ENCODE peak calls at places on chromosome 13, in ten cellular contexts. L is type B pancreatic cell, F is fibroblast of the aortic adventitia, Y is thoracic aorta, R is RWPE1, Q is fibroblast of villous mesenchyme, U is BJ, H is heart left ventricle, V is fibroblast of lung, S is psoas muscle. J is an unnamed sample.

GRCh38 chr13:77034883-77035282 is 7.9 kb upstream of the FBXL3 start:
- DNase-seq in Y (no peak), L (no peak), S (no peak), V (peak), U (no peak), R (peak), H (no peak), F (peak), Q (peak), J (peak)

GRCh38 chr13:44819245-44819644 is 170.0 kb downstream of the NUFIP1 start:
- DNase-seq in L (no peak), S (no peak), Y (no peak), U (no peak), R (peak), H (no peak), F (peak), Q (peak), V (peak), J (peak)

GRCh38 chr13:51015973-51016372 is 95.1 kb downstream of the C13orf42 start:
- DNase-seq in S (no peak), H (no peak), F (no peak), L (no peak), Q (no peak), V (no peak), Y (no peak), U (no peak), R (no peak), J (no peak)

GRCh38 chr13:60759499-60759898 is 362.5 kb downstream of the TDRD3 start:
- DNase-seq in Q (no peak), S (no peak), Y (no peak), V (peak), U (no peak), H (no peak), R (peak), L (no peak), F (peak), J (no peak)

GRCh38 chr13:45412274-45413049 is 5.7 kb downstream of the SLC25A30 start:
- DNase-seq in H (no peak), L (no peak), F (no peak), R (no peak), S (no peak), Q (no peak), V (peak), Y (no peak), U (no peak), J (no peak)

GRCh38 chr13:100508996-100509395 is 79.6 kb downstream of the GGACT start:
- DNase-seq in Q (peak), F (no peak), H (no peak), Y (no peak), S (no peak), L (no peak), R (no peak), U (no peak), V (no peak), J (no peak)

GRCh38 chr13:76837811-76838210 is 48.4 kb downstream of the KCTD12 start:
- DNase-seq in V (no peak), S (no peak), Y (no peak), F (peak), R (no peak), U (no peak), H (no peak), Q (no peak), L (no peak), J (no peak)

GRCh38 chr13:99310382-99311031 is 3.3 kb upstream of the GPR183 start:
- DNase-seq in U (peak), V (peak), H (no peak), Y (no peak), F (peak), L (no peak), Q (peak), S (no peak), R (no peak), J (peak)

GRCh38 chr13:67197704-67198103 is 32.4 kb downstream of the PCDH9 start:
- DNase-seq in R (no peak), Q (no peak), S (no peak), Y (no peak), L (no peak), U (no peak), V (no peak), F (no peak), H (no peak), J (no peak)

DNA sequence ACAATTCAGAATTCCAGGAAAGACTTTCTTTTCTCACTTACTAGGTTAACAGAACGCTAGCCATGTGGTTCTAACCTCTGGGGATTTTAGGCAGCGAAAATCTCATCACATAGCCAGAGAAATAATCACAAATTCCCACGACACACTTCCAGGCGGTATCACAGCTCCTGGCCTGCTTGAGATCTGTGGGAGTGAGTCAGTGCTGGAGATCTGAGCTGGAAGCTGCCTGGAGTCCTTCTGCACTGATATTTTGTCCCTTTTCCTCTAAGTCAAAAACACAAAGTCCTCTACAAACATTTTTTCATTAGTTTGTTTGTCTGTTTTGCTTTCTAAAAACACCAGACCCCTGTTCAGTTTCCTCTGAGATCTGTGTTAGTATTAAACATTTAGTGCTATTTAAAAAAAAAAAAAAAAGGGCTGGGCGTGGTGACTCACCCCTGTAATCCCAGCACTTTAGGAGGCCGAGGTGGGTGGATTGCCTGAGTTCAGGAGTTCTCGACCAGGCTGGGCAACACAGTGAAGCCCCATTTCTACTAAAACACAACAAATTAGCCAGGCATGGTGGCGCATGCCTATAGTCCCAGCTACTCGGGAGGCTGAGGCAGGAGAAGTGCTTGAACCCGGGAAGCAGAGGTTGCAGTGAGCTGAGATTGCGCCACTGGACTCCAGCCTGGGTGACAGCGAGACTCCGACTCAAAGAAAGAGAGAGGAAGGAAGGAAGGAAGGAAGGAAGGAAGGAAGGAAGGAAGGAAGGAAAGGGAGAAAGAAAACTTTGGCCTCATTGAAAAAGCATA is 12.2 kb upstream of the UBE2L5 start:
- DNase-seq in L (no peak), V (peak), U (no peak), F (peak), R (no peak), Q (peak), S (no peak), Y (no peak), H (peak), J (peak)
- TF ChIP-seq CTCF in L (no peak), V (no peak), U (no peak), F (no peak), R (no peak), Q (no peak), S (no peak), Y (no peak), H (no peak), J (no peak)

DNA sequence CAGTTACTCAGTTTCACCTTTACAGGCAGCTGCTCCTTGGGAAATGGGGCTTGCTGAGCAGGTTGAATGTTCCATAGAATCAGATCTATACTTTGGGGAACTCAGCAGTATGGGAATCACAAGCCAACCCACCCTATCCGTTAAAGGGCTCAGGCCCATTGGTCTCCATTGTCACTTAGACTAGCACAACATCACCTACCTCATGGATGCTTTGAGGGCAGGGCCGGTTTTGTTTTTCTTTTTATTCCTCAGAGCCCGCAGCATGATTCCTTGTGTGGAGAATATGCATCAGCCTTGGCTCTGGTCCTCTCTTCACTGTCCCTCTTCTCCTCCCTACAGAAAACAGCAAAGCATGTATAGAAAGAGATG is 48.0 kb downstream of the LRCH1 start:
- DNase-seq in Y (no peak), R (no peak), U (no peak), F (no peak), Q (no peak), H (no peak), S (no peak), L (no peak), V (no peak), J (no peak)
- TF ChIP-seq CTCF in Y (no peak), R (no peak), U (no peak), F (no peak), Q (no peak), H (no peak), S (no peak), L (no peak), V (no peak), J (no peak)

GRCh38 chr13:65882810-65883209 is 1347.3 kb downstream of the PCDH9 start:
- DNase-seq in S (no peak), Y (no peak), H (no peak), F (no peak), U (no peak), L (no peak), V (no peak), Q (no peak), R (no peak), J (no peak)
- TF ChIP-seq CTCF in S (no peak), Y (peak), H (no peak), F (peak), U (no peak), L (peak), V (no peak), Q (peak), R (no peak), J (no peak)

GRCh38 chr13:86725105-86725504 is 925.9 kb upstream of the SLITRK6 start:
- DNase-seq in L (no peak), R (no peak), V (no peak), Y (no peak), F (no peak), H (no peak), S (no peak), Q (no peak), U (no peak), J (no peak)
- TF ChIP-seq CTCF in L (peak), R (no peak), V (no peak), Y (no peak), F (no peak), H (no peak), S (no peak), Q (no peak), U (no peak), J (no peak)

GRCh38 chr13:21063031-21063430 is 1.6 kb upstream of the LATS2 start:
- DNase-seq in S (no peak), U (no peak), H (no peak), Q (no peak), R (no peak), L (no peak), V (no peak), Y (no peak), F (no peak), J (no peak)

GRCh38 chr13:21067794-21068193 is 6.4 kb upstream of the LATS2 start:
- DNase-seq in Q (no peak), L (no peak), R (no peak), S (no peak), H (no peak), U (no peak), V (no peak), F (no peak), Y (no peak), J (no peak)

GRCh38 chr13:21069561-21070004 is 8.2 kb upstream of the LATS2 start:
- DNase-seq in S (no peak), F (peak), Q (peak), V (peak), U (peak), Y (no peak), R (peak), L (no peak), H (no peak), J (peak)

GRCh38 chr13:21071015-21071414 is 9.6 kb upstream of the LATS2 start:
- DNase-seq in V (peak), Y (no peak), Q (no peak), F (peak), L (no peak), S (no peak), U (no peak), R (no peak), H (no peak), J (peak)

DNA sequence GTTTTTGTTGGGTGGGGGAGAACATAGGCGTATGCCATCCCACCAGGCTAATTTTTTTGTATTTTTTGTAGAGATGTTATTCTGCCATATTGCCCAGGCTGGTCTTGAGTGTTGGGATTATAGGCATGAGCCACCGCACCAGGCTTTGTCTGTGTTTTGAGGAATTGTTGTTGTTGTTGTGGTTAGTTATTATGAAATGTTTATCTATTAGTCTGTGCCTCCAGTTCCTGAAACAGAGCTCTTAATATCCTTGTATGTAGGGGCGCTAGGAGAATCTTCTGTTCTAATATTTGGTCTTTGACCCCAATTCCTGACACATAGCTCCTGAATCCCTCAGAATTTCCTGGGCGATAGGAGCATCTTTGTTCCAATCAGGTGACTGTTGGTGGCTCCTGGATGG is 5.6 kb upstream of the LATS2 start:
- DNase-seq in R (no peak), Y (no peak), F (no peak), L (no peak), S (no peak), V (no peak), U (no peak), H (no peak), Q (no peak), J (no peak)
- TF ChIP-seq CTCF in R (no peak), Y (no peak), F (no peak), L (no peak), S (no peak), V (no peak), U (no peak), H (no peak), Q (no peak), J (no peak)

GRCh38 chr13:95698047-95698749 is 21.3 kb downstream of the DNAJC3 start:
- DNase-seq in F (no peak), R (no peak), L (no peak), S (no peak), H (no peak), U (no peak), V (no peak), Q (peak), Y (no peak), J (no peak)
- TF ChIP-seq CTCF in F (peak), R (no peak), L (peak), S (no peak), H (no peak), U (peak), V (no peak), Q (peak), Y (no peak), J (peak)

GRCh38 chr13:96082640-96083039 is 7.3 kb upstream of the HS6ST3 start:
- DNase-seq in F (peak), H (no peak), Y (no peak), L (no peak), S (no peak), V (peak), Q (no peak), R (no peak), U (no peak), J (no peak)

GRCh38 chr13:96075953-96076543 is 13.9 kb upstream of the HS6ST3 start:
- DNase-seq in U (no peak), V (no peak), L (no peak), Y (no peak), F (peak), S (no peak), R (peak), H (no peak), Q (peak), J (peak)

GRCh38 chr13:96081888-96082287 is 8.0 kb upstream of the HS6ST3 start:
- DNase-seq in U (no peak), S (no peak), F (no peak), R (no peak), H (no peak), Y (no peak), V (no peak), Q (no peak), L (no peak), J (no peak)

GRCh38 chr13:96080676-96081075 is 9.2 kb upstream of the HS6ST3 start:
- DNase-seq in Y (no peak), F (no peak), Q (no peak), S (no peak), V (no peak), H (no peak), L (no peak), R (no peak), U (no peak), J (no peak)
- TF ChIP-seq CTCF in Y (no peak), F (no peak), Q (no peak), S (no peak), V (no peak), H (no peak), L (no peak), R (no peak), U (no peak), J (no peak)

GRCh38 chr13:43804461-43805070 is 17.8 kb upstream of the ENOX1 start:
- DNase-seq in F (peak), L (no peak), H (no peak), U (no peak), Q (peak), S (no peak), V (peak), Y (no peak), R (peak), J (peak)
- TF ChIP-seq CTCF in F (peak), L (peak), H (peak), U (peak), Q (peak), S (peak), V (no peak), Y (peak), R (peak), J (peak)

GRCh38 chr13:38226496-38226895 is 123.2 kb upstream of the UFM1 start:
- DNase-seq in R (no peak), H (no peak), S (no peak), L (no peak), F (no peak), Y (no peak), Q (no peak), U (no peak), V (no peak), J (no peak)

GRCh38 chr13:38228322-38228721 is 121.3 kb upstream of the UFM1 start:
- DNase-seq in Q (no peak), S (no peak), L (no peak), H (no peak), F (no peak), U (no peak), V (no peak), Y (no peak), R (no peak), J (no peak)

GRCh38 chr13:38223093-38223492 is 126.6 kb upstream of the UFM1 start:
- DNase-seq in Y (no peak), V (peak), F (peak), Q (no peak), R (no peak), S (no peak), L (no peak), H (no peak), U (no peak), J (peak)
- TF ChIP-seq CTCF in Y (no peak), V (peak), F (peak), Q (peak), R (peak), S (no peak), L (peak), H (no peak), U (peak), J (peak)

J was measured in AG10803.